ENCODE peak calls at places on chromosome 6, in five cellular contexts. One of them, this sample, is unnamed.

GRCh38 chr6:43468240-43468639 is 9.1 kb upstream of the TJAP1 start:
- DNase-seq in B cell: no peak
- DNase-seq in nephron progenitor cell: no peak
- DNase-seq in HEK293T: no peak
- DNase-seq in brain microvascular endothelial cell: no peak
- DNase-seq in this sample: no peak

GRCh38 chr6:89518352-89519055 is 85.6 kb downstream of the ANKRD6 start:
- DNase-seq in HEK293T: no peak
- DNase-seq in B cell: no peak
- DNase-seq in nephron progenitor cell: no peak
- DNase-seq in brain microvascular endothelial cell: no peak
- DNase-seq in this sample: no peak

GRCh38 chr6:101605874-101606273 is 212.4 kb downstream of the GRIK2 start:
- DNase-seq in brain microvascular endothelial cell: no peak
- DNase-seq in B cell: no peak
- DNase-seq in nephron progenitor cell: no peak
- DNase-seq in HEK293T: peak
- DNase-seq in this sample: no peak

GRCh38 chr6:139855741-139856206 is 481.3 kb upstream of the CITED2 start:
- DNase-seq in brain microvascular endothelial cell: peak
- DNase-seq in HEK293T: no peak
- DNase-seq in B cell: no peak
- DNase-seq in nephron progenitor cell: no peak
- DNase-seq in this sample: no peak

GRCh38 chr6:159788276-159788675 is 1.1 kb downstream of the TCP1 start:
- DNase-seq in HEK293T: no peak
- DNase-seq in brain microvascular endothelial cell: no peak
- DNase-seq in nephron progenitor cell: no peak
- DNase-seq in B cell: no peak
- DNase-seq in this sample: no peak

GRCh38 chr6:5671604-5672559 is 334.8 kb downstream of the NRN1 start:
- DNase-seq in nephron progenitor cell: no peak
- DNase-seq in B cell: no peak
- DNase-seq in brain microvascular endothelial cell: no peak
- DNase-seq in HEK293T: no peak
- DNase-seq in this sample: no peak

GRCh38 chr6:25882066-25882496 is 8.0 kb upstream of the SLC17A3 start:
- DNase-seq in HEK293T: no peak
- DNase-seq in nephron progenitor cell: no peak
- DNase-seq in B cell: peak
- DNase-seq in brain microvascular endothelial cell: no peak
- DNase-seq in this sample: no peak

GRCh38 chr6:64062960-64063683 is 427.5 kb downstream of the PHF3 start:
- DNase-seq in brain microvascular endothelial cell: no peak
- DNase-seq in HEK293T: no peak
- DNase-seq in B cell: no peak
- DNase-seq in nephron progenitor cell: no peak
- DNase-seq in this sample: no peak

GRCh38 chr6:123434186-123434585 is 202.6 kb downstream of the TRDN start:
- DNase-seq in HEK293T: no peak
- DNase-seq in nephron progenitor cell: no peak
- DNase-seq in brain microvascular endothelial cell: no peak
- DNase-seq in B cell: no peak
- DNase-seq in this sample: no peak

GRCh38 chr6:43495409-43495941 is 14.7 kb downstream of the LRRC73 start:
- DNase-seq in brain microvascular endothelial cell: no peak
- DNase-seq in B cell: no peak
- DNase-seq in nephron progenitor cell: no peak
- DNase-seq in HEK293T: no peak
- DNase-seq in this sample: no peak

GRCh38 chr6:148157841-148158240 is 184.8 kb upstream of the SASH1 start:
- DNase-seq in nephron progenitor cell: no peak
- DNase-seq in B cell: no peak
- DNase-seq in HEK293T: no peak
- DNase-seq in brain microvascular endothelial cell: no peak
- DNase-seq in this sample: no peak

GRCh38 chr6:35087361-35088280 is 53.5 kb downstream of the TCP11 start:
- DNase-seq in brain microvascular endothelial cell: no peak
- DNase-seq in nephron progenitor cell: no peak
- DNase-seq in HEK293T: no peak
- DNase-seq in B cell: no peak
- DNase-seq in this sample: no peak

GRCh38 chr6:76633259-76633658 is 560.8 kb upstream of the IMPG1 start:
- DNase-seq in HEK293T: no peak
- DNase-seq in B cell: no peak
- DNase-seq in nephron progenitor cell: no peak
- DNase-seq in brain microvascular endothelial cell: no peak
- DNase-seq in this sample: no peak

GRCh38 chr6:89260832-89261231 is 43.7 kb upstream of the GABRR1 start:
- DNase-seq in nephron progenitor cell: no peak
- DNase-seq in HEK293T: peak
- DNase-seq in brain microvascular endothelial cell: no peak
- DNase-seq in B cell: no peak
- DNase-seq in this sample: no peak

GRCh38 chr6:155195903-155196302 is 67.9 kb upstream of the CLDN20 start:
- DNase-seq in HEK293T: no peak
- DNase-seq in B cell: no peak
- DNase-seq in nephron progenitor cell: no peak
- DNase-seq in brain microvascular endothelial cell: no peak
- DNase-seq in this sample: no peak

GRCh38 chr6:89487864-89488263 is 54.9 kb downstream of the ANKRD6 start:
- DNase-seq in brain microvascular endothelial cell: no peak
- DNase-seq in HEK293T: no peak
- DNase-seq in nephron progenitor cell: no peak
- DNase-seq in B cell: no peak
- DNase-seq in this sample: no peak

GRCh38 chr6:87333591-87334181 is 4.6 kb upstream of the GJB7 start:
- DNase-seq in brain microvascular endothelial cell: peak
- DNase-seq in nephron progenitor cell: no peak
- DNase-seq in HEK293T: no peak
- DNase-seq in B cell: no peak
- DNase-seq in this sample: no peak

This sample was measured in GM19239.